ENCODE peak calls at places on chromosomes 7 and 10, in five cellular contexts. Y is ELR; W is activated CD8-positive, alpha-beta memory T cell treated with anti-CD3 and anti-CD28 coated beads, Interleukin-2, amount 50 U/mL, for 48 hours; F is NCI-H1417; Q is heart right ventricle. G is an unnamed sample.

GRCh38 chr10:71995880-71996597 is 31.8 kb downstream of the CHST3 start:
- DNase-seq in Y (no peak), W (no peak), F (no peak), Q (no peak), G (no peak)

GRCh38 chr7:107234436-107234835 is 65.6 kb downstream of the HBP1 start:
- DNase-seq in Y (peak; percentile 13), W (no peak), F (peak; percentile 50), Q (no peak), G (no peak)

GRCh38 chr10:114987995-114988394 is 50.0 kb downstream of the TRUB1 start:
- DNase-seq in Y (peak; percentile 10), W (no peak), F (no peak), Q (no peak), G (no peak)

GRCh38 chr10:89296227-89296648 is 5.6 kb upstream of the IFIT2 start:
- DNase-seq in Y (no peak), W (no peak), F (no peak), Q (no peak), G (no peak)

GRCh38 chr7:20144801-20145200 is 72.4 kb downstream of the MACC1 start:
- DNase-seq in Y (no peak), W (no peak), F (no peak), Q (no peak), G (no peak)

GRCh38 chr10:64573625-64574325 is 1052.6 kb downstream of the REEP3 start:
- DNase-seq in Y (no peak), W (no peak), F (no peak), Q (no peak), G (no peak)

GRCh38 chr10:128318868-128319267 is 192.6 kb upstream of the MKI67 start:
- DNase-seq in Y (no peak), W (no peak), F (no peak), Q (no peak), G (no peak)

GRCh38 chr7:1646391-1646790 is 23.7 kb upstream of the ELFN1 start:
- DNase-seq in Y (no peak), W (no peak), F (no peak), Q (no peak), G (no peak)

GRCh38 chr10:79075418-79075817 is 6.7 kb downstream of the ZMIZ1 start:
- DNase-seq in Y (no peak), W (no peak), F (no peak), Q (no peak), G (no peak)

GRCh38 chr7:129502708-129503685 is 666 bp downstream of the SMKR1 start:
- DNase-seq in Y (no peak), W (peak; percentile 66), F (peak; percentile 87), Q (no peak), G (no peak)

G was measured in kidney epithelial cell.